ENCODE peak calls at places on chromosomes 16 and 17, in four cellular contexts. K is lung; T is naive thymus-derived CD4-positive, alpha-beta T cell; X is tibial nerve. R is an unnamed sample.

GRCh38 chr17:30558313-30559195 is 81.3 kb downstream of the GOSR1 start:
- DNase-seq in K (no peak), T (no peak), X (no peak), R (peak; percentile 48)

GRCh38 chr17:29129731-29130130 is 50.5 kb downstream of the MYO18A start:
- DNase-seq in K (no peak), T (no peak), X (no peak), R (no peak)

GRCh38 chr17:81197409-81197795 is 25.4 kb downstream of the CEP131 start:
- DNase-seq in K (no peak), T (no peak), X (no peak), R (no peak)

GRCh38 chr16:1164975-1165374 is 12.1 kb downstream of the CACNA1H start:
- DNase-seq in K (no peak), T (no peak), X (no peak), R (no peak)

GRCh38 chr16:19984136-19984535 is 89.6 kb downstream of the GPR139 start:
- DNase-seq in K (no peak), T (no peak), X (no peak), R (no peak)

GRCh38 chr17:21677126-21677910 is 15.0 kb upstream of the KCNJ18 start:
- DNase-seq in K (no peak), T (no peak), X (no peak), R (no peak)

GRCh38 chr17:44438634-44439033 is 49.2 kb upstream of the ITGA2B start:
- DNase-seq in K (no peak), T (no peak), X (no peak), R (no peak)

GRCh38 chr16:74169687-74170522 is 126.7 kb upstream of the PSMD7 start:
- DNase-seq in K (no peak), T (no peak), X (no peak), R (no peak)

GRCh38 chr17:76467366-76467765 is at the start of gene AANAT:
- DNase-seq in K (no peak), T (no peak), X (no peak), R (no peak)

GRCh38 chr16:53773150-53773846 is 69.3 kb downstream of the FTO start:
- DNase-seq in K (peak; percentile 41), T (peak; percentile 29), X (peak; percentile 28), R (no peak)

GRCh38 chr16:75385507-75386152 is 47.7 kb downstream of the CFDP1 start:
- DNase-seq in K (no peak), T (peak; percentile 66), X (peak; percentile 57), R (no peak)

DNA sequence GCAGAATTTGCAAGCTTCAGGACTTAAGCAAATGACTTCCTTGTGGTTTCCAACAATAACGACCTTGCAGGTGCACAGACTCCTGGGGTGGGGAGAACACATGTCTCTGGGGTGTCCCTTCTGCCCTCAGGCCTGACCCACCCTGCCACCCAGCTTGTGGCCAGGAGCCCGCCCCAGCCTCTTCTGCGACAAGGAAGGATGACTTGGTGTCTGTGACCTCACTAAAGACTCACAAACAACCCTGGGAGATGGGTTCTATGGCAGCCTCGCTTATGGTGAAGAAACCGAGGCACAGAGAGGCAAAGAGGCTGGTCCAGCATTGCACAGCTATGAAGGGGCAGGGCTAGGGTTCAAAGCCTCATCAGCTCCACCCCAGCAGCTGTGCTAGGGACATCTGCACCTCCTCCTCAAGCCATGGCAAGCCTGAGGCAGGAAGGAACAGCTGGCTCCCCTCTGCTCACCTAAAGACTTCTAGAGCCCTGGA is 2.6 kb downstream of the ATP2A3 start:
- DNase-seq in K (no peak), T (no peak), X (no peak), R (no peak)
- H3K27ac ChIP-seq in K (no peak overlapping the region), T (peak overlapping the region; percentile 75), X (peak overlapping the region; percentile 74), R (no peak overlapping the region)

GRCh38 chr17:78175643-78175981 is 7.2 kb downstream of the SYNGR2 start:
- DNase-seq in K (no peak), T (no peak), X (no peak), R (no peak)

GRCh38 chr17:78176548-78177025 is 8.2 kb downstream of the SYNGR2 start:
- DNase-seq in K (peak; percentile 79), T (peak; percentile 79), X (peak; percentile 68), R (peak; percentile 81)

GRCh38 chr17:78174332-78174869 is 6.0 kb downstream of the SYNGR2 start:
- DNase-seq in K (peak; percentile 93), T (no peak), X (peak; percentile 39), R (peak; percentile 83)

GRCh38 chr17:78173025-78173715 is 4.8 kb downstream of the SYNGR2 start:
- DNase-seq in K (no peak), T (no peak), X (no peak), R (no peak)

GRCh38 chr17:78174870-78175642 is 6.7 kb downstream of the SYNGR2 start:
- DNase-seq in K (no peak), T (no peak), X (no peak), R (no peak)
- H3K4me3 ChIP-seq in K (no peak overlapping the region), T (no peak overlapping the region), X (no peak overlapping the region), R (no peak overlapping the region)

GRCh38 chr16:70572926-70573270 is 49.3 kb downstream of the SF3B3 start:
- DNase-seq in K (no peak), T (no peak), X (no peak), R (no peak)

GRCh38 chr16:70573451-70574121 is 50.0 kb downstream of the SF3B3 start:
- DNase-seq in K (no peak), T (no peak), X (peak; percentile 39), R (no peak)

GRCh38 chr16:70570967-70571570 is 47.5 kb downstream of the SF3B3 start:
- DNase-seq in K (no peak), T (no peak), X (no peak), R (no peak)

GRCh38 chr16:70571623-70572022 is 48.0 kb downstream of the SF3B3 start:
- DNase-seq in K (no peak), T (no peak), X (no peak), R (no peak)

DNA sequence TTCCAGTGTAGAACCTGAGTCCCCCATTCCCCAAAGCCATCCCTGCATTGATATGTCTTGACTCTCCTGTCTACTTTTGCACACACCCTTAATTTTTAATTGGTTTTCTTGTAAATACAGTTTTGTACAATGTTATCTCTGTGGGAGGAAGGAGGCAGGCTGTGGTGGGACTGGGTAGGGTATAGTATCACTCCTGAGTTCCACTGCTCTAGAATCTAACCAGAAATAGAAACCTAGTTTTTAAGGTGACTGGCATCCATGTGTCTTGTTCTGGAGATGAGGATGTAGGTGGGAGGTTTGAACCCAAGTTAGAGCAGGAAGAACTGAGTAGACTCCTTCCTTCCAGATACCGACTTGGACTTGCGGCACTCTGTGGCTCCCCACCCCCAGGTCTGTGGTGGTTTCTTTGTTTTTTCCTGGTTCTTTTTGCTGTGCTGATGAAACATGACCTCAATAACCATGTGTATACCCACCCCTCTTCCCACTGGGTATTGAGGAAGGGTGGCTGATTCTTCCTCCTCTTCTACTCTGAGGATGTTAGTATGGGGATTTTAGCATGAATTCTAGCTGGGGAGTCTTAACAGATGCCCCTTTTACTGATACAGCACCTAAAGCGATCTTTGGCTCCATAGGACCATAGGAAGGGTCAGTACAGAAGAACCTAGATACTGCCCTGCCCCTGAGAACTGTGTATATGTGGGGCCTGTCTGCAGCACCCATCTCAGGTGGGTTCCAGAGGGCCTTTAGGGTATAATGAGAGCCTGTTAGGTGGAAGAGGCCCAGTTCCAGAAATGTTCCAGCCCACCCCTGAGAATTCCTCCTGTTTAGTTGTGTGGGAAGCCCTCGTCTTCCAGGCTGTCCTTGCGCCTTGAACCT is 48.7 kb downstream of the SF3B3 start:
- DNase-seq in K (no peak), T (no peak), X (no peak), R (no peak)
- H3K27ac ChIP-seq in K (peak overlapping the region; percentile 50), T (no peak overlapping the region), X (peak overlapping the region; percentile 49), R (peak overlapping the region; percentile 14)

GRCh38 chr16:67982011-67982696 is 1.9 kb upstream of the DPEP3 start:
- DNase-seq in K (no peak), T (no peak), X (no peak), R (no peak)
- H3K4me3 ChIP-seq in K (no peak overlapping the region), T (no peak overlapping the region), X (no peak overlapping the region), R (no peak overlapping the region)

GRCh38 chr16:24974859-24975258 is 40.3 kb downstream of the ARHGAP17 start:
- DNase-seq in K (no peak), T (no peak), X (no peak), R (no peak)

GRCh38 chr16:24977673-24978065 is 37.5 kb downstream of the ARHGAP17 start:
- DNase-seq in K (no peak), T (no peak), X (no peak), R (no peak)

GRCh38 chr16:24976971-24977672 is 38.0 kb downstream of the ARHGAP17 start:
- DNase-seq in K (no peak), T (no peak), X (no peak), R (no peak)

GRCh38 chr16:24975428-24975889 is 39.7 kb downstream of the ARHGAP17 start:
- DNase-seq in K (no peak), T (no peak), X (no peak), R (no peak)

GRCh38 chr16:24976061-24976779 is 38.9 kb downstream of the ARHGAP17 start:
- DNase-seq in K (no peak), T (no peak), X (no peak), R (no peak)
- H3K27ac ChIP-seq in K (no peak overlapping the region), T (no peak overlapping the region), X (no peak overlapping the region), R (no peak overlapping the region)

DNA sequence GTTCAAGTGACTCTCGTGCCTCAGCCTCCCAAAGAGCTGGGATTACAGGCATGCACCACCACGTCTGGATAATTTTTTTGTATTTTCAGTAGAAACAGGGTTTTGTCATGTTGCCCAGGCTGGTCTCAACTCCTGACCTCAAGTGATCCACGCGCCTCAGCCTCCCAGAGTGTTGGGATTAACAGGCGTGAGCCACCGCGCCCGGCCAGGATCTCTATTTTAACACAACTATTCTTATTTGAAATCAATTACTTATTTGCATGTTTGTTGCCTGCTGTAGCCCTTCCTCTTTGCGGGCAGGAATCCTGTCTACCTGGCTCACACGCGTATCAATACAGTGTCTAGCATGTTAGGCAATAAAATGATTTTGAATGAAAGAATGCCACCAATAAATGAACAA is 818 bp upstream of the CNEP1R1 start:
- DNase-seq in K (no peak), T (no peak), X (no peak), R (no peak)
- H3K4me3 ChIP-seq in K (no peak overlapping the region), T (peak overlapping the region; percentile 97), X (no peak overlapping the region), R (no peak overlapping the region)

GRCh38 chr16:76970087-76970744 is 220.8 kb upstream of the MON1B start:
- DNase-seq in K (no peak), T (no peak), X (no peak), R (no peak)
- H3K27ac ChIP-seq in K (no peak overlapping the region), T (no peak overlapping the region), X (no peak overlapping the region), R (no peak overlapping the region)

DNA sequence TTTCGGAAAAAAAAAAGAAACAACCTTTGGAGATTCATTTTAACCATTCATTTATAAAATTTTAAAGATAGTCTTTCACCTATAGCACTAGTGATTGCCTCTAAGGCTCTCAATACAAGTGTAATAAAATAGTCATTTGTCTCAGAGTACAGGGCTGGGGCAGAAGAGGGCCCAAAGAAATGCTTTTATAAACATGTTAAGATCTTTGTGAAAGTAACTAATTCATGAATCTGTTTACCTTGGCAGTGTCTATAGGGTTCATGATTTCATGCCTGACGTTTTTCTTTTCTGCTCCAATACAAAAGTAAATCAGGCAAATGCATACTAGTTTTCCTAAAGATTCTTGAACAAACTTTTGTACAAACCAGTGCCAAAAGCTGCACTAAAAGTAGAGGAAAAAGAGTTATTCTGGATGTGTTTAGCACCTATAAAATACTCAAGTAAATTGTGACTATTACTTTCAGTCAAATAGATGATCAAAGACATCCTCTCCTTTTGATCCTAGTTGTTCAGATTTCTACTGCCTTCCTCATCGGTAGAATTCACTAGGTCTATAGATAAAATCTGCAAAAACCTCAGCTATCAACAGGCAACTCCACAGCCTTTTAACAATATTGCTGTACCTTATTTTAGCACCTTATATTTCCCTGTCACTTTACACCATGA is 99.8 kb upstream of the MED13 start:
- DNase-seq in K (no peak), T (peak; percentile 4), X (no peak), R (no peak)
- H3K4me3 ChIP-seq in K (no peak overlapping the region), T (no peak overlapping the region), X (no peak overlapping the region), R (no peak overlapping the region)